ENCODE peak calls at places on chromosomes 6 and 20, in four cellular contexts. F, P, U and N are unnamed samples.

GRCh38 chr20:3407426-3408250 is at the start of gene DNAAF9:
- DNase-seq in F (peak; percentile 38), U (peak; percentile 74), P (peak; percentile 80), N (peak; percentile 9)

GRCh38 chr6:129215916-129216525 is 333.1 kb downstream of the LAMA2 start:
- DNase-seq in F (no peak), U (no peak), P (no peak), N (no peak)

GRCh38 chr20:19737025-19737424 is 21.0 kb upstream of the RIN2 start:
- DNase-seq in F (no peak), P (no peak), U (peak; percentile 92), N (no peak)

GRCh38 chr6:83071707-83072106 is 4.2 kb downstream of the DOP1A start:
- DNase-seq in U (no peak), F (no peak), P (no peak), N (no peak)

GRCh38 chr20:37407573-37408002 is 61.6 kb downstream of the SRC start:
- DNase-seq in U (no peak), F (no peak), P (no peak), N (no peak)

GRCh38 chr6:125802383-125802782 is 11.6 kb downstream of the NCOA7 start:
- DNase-seq in U (no peak), P (no peak), F (no peak), N (no peak)

GRCh38 chr20:56163806-56164205 is 84.7 kb upstream of the MC3R start:
- DNase-seq in F (no peak), P (no peak), U (no peak), N (peak; percentile 48)

GRCh38 chr6:89970609-89971337 is 76.5 kb downstream of the GJA10 start:
- DNase-seq in U (peak; percentile 73), F (peak; percentile 16), P (peak; percentile 67), N (no peak)

GRCh38 chr6:15327271-15327670 is 81.4 kb downstream of the JARID2 start:
- DNase-seq in F (peak; percentile 10), U (peak; percentile 37), P (no peak), N (peak; percentile 78)

GRCh38 chr20:46551508-46552280 is 1.2 kb upstream of the OCSTAMP start:
- DNase-seq in U (no peak), F (no peak), P (peak; percentile 69), N (no peak)

GRCh38 chr6:75892384-75892783 is 143.3 kb downstream of the MYO6 start:
- DNase-seq in P (no peak), U (no peak), F (no peak), N (no peak)

GRCh38 chr20:1816384-1817381 is 78.5 kb upstream of the SIRPA start:
- DNase-seq in F (no peak), P (no peak), U (peak; percentile 95), N (no peak)

GRCh38 chr6:150418825-150419594 is 50.2 kb downstream of the IYD start:
- DNase-seq in U (peak; percentile 59), F (peak; percentile 61), P (peak; percentile 84), N (peak; percentile 47)

GRCh38 chr6:22325481-22325880 is 28.6 kb upstream of the PRL start:
- DNase-seq in U (no peak), F (no peak), P (no peak), N (no peak)

GRCh38 chr20:60715172-60715571 is 536.9 kb upstream of the CDH4 start:
- DNase-seq in U (peak; percentile 4), F (no peak), P (peak; percentile 38), N (no peak)

DNA sequence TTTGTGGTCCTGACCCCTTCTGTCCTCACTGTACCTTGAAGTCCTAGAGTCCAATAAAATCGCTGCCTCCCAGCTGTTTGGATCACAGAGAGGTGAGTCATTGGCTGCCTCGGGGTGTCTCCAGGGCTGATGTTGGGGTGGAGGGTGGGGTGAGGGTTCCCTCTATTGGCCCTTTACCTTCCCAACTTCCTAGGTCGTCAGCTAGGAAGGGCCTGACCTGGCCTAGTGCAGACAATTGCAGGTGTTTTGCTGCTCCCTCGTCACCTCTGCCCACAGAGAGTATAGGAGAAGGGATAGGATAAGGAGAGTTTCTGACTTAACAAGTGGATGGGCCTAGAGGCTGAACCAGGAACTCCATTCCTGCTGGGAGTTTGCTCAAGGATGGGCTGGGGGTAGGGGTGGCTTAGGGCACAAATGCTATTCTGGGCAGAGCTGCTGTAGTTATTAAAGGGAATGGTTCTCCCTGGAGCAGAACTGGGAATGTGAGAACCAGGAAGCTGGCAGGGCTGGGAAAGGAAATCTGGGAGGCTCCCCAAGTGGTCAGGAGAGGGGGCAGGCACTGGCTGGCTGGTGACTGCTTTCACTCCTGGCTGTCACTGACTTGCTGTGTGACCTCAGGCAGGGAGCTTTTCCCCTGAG is 1.4 kb downstream of the TP53INP2 start:
- DNase-seq in U (peak; percentile 56), P (peak; percentile 52), F (no peak), N (no peak)
- TF ChIP-seq CTCF in U (peak; percentile 9), P (peak; percentile 50), F (peak; percentile 29), N (peak; percentile 34)

GRCh38 chr6:131400054-131400781 is 172.8 kb upstream of the ARG1 start:
- DNase-seq in U (peak; percentile 84), F (peak; percentile 18), P (no peak), N (no peak)
- H3K9me2 ChIP-seq in U (no peaks in the 10 kb centered on the region), F (no peaks in the 10 kb centered on the region), P (no peaks in the 10 kb centered on the region), N (no peaks in the 10 kb centered on the region)

GRCh38 chr6:99458319-99458718 is 33.2 kb upstream of the PNISR start:
- DNase-seq in P (peak; percentile 85), U (peak; percentile 60), F (peak; percentile 45), N (peak; percentile 43)
- TF ChIP-seq CTCF in P (peak; percentile 64), U (peak; percentile 58), F (peak; percentile 31), N (peak; percentile 72)

GRCh38 chr6:16716450-16716858 is 44.8 kb downstream of the ATXN1 start:
- DNase-seq in P (no peak), U (no peak), F (no peak), N (no peak)
- H3K9me2 ChIP-seq in P (no peaks in the 10 kb centered on the region), U (no peaks in the 10 kb centered on the region), F (no peaks in the 10 kb centered on the region), N (no peaks in the 10 kb centered on the region)

GRCh38 chr6:70415660-70416059 is 2.4 kb downstream of the FAM135A start:
- DNase-seq in U (peak; percentile 42), P (no peak), F (no peak), N (no peak)
- TF ChIP-seq CTCF in U (no peak), P (no peak), F (no peak), N (no peak)

GRCh38 chr6:44608175-44608574 is 220.7 kb downstream of the CDC5L start:
- DNase-seq in F (no peak), U (no peak), P (no peak), N (no peak)
- H3K9me2 ChIP-seq in F (no peaks in the 10 kb centered on the region), U (no peaks in the 10 kb centered on the region), P (peaks cover 12% of the 10 kb centered on the region), N (no peaks in the 10 kb centered on the region)

DNA sequence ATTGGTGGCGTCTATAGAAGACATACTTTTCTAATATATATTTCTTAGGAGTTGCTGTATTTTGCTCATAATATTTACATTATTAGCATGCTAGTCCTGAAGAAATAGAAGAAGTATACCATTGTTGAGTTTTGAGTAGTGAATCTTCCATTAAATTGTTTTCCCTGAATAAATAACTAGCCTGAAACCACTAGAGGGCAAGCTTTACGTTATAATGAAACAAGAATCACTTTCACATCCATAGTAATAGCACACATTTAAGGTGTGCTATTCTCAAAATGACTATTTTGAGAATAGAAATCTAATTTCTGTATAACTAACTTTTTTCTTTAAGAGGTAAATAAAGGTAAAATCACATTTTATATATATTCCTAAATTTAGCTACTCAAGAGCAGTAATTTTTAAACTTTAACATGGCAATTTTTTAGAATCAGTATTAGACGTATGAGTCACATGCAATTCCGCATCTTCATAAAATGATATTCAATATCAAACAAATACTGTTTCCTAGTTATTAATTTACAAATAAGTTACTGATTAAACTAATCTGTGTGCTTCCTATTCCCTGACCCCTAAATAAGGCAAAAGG is 213.2 kb upstream of the MANEA start:
- DNase-seq in U (peak; percentile 39), P (peak; percentile 69), F (peak; percentile 8), N (peak; percentile 39)
- TF ChIP-seq CTCF in U (peak; percentile 55), P (no peak), F (no peak), N (peak; percentile 80)